ENCODE peak calls at places on chromosomes 2 and 18, in four cellular contexts. N is K562, O is heart right ventricle, V is thoracic aorta. B is an unnamed sample.
A peak's percentile ranks its signal among the peaks of the same experiment; 100 is the strongest.

GRCh38 chr18:21735452-21736015 is 5.1 kb upstream of the MIB1 start:
- DNase-seq in N (peak; percentile 58), O (no peak), V (no peak), B (no peak)

GRCh38 chr2:223944166-223944703 is 900 bp downstream of the WDFY1 start:
- DNase-seq in N (peak; percentile 44), O (peak; percentile 49), V (no peak), B (peak; percentile 30)

GRCh38 chr2:27316655-27317412 is 6.1 kb downstream of the MPV17 start:
- DNase-seq in N (no peak), V (no peak), O (peak; percentile 55), B (no peak)

GRCh38 chr18:9950289-9951016 is 36.6 kb downstream of the VAPA start:
- DNase-seq in N (no peak), O (no peak), V (no peak), B (no peak)

GRCh38 chr2:38076710-38077430 is 919 bp upstream of the CYP1B1 start:
- DNase-seq in V (no peak), O (peak; percentile 79), N (peak; percentile 20), B (peak; percentile 90)

GRCh38 chr18:12376034-12376717 is 851 bp downstream of the AFG3L2 start:
- DNase-seq in N (no peak), O (peak; percentile 44), V (no peak), B (peak; percentile 54)

GRCh38 chr2:149744845-149745244 is 157.3 kb upstream of the MMADHC start:
- DNase-seq in O (no peak), V (no peak), N (no peak), B (no peak)

GRCh38 chr2:127423880-127424279 is 5.7 kb downstream of the PROC start:
- DNase-seq in V (no peak), N (no peak), O (no peak), B (no peak)

GRCh38 chr2:8999802-9000201 is 3.7 kb downstream of the MBOAT2 start:
- DNase-seq in V (no peak), O (no peak), N (no peak), B (no peak)

GRCh38 chr2:111523009-111523408 is 361.0 kb downstream of the ANAPC1 start:
- DNase-seq in V (no peak), N (peak; percentile 12), O (peak; percentile 54), B (no peak)

GRCh38 chr18:62200121-62200914 is 13.3 kb downstream of the RELCH start:
- DNase-seq in V (no peak), O (no peak), N (no peak), B (no peak)

GRCh38 chr2:91442246-91442905 is 2750.9 kb downstream of the RPIA start:
- DNase-seq in V (no peak), O (peak; percentile 22), N (peak; percentile 18), B (no peak)

GRCh38 chr2:240788482-240788881 is 31.5 kb downstream of the KIF1A start:
- DNase-seq in N (no peak), V (no peak), O (peak; percentile 3), B (no peak)

GRCh38 chr18:11871501-11871900 is 20.3 kb downstream of the CHMP1B start:
- DNase-seq in O (no peak), V (no peak), N (no peak), B (peak; percentile 50)

GRCh38 chr2:167462379-167462778 is 574.1 kb downstream of the XIRP2 start:
- DNase-seq in O (no peak), N (no peak), V (no peak), B (no peak)

GRCh38 chr2:175815537-175815936 is 186.5 kb downstream of the LNPK start:
- DNase-seq in O (no peak), N (no peak), V (no peak), B (no peak)

GRCh38 chr18:56286775-56287174 is 351.6 kb downstream of the TXNL1 start:
- DNase-seq in N (no peak), V (no peak), O (no peak), B (no peak)

GRCh38 chr2:63301481-63301880 is 250.9 kb downstream of the OTX1 start:
- DNase-seq in O (no peak), V (no peak), N (no peak), B (peak; percentile 5)

GRCh38 chr2:119724656-119725485 is 34.9 kb upstream of the PTPN4 start:
- DNase-seq in V (no peak), N (no peak), O (no peak), B (no peak)

GRCh38 chr2:23502096-23502495 is 117.1 kb downstream of the KLHL29 start:
- DNase-seq in V (no peak), O (no peak), N (no peak), B (no peak)

GRCh38 chr2:31383471-31384153 is 30.9 kb downstream of the XDH start:
- DNase-seq in O (no peak), V (no peak), N (no peak), B (no peak)

GRCh38 chr2:86298411-86299390 is 38.7 kb downstream of the REEP1 start:
- DNase-seq in V (no peak), O (no peak), N (no peak), B (no peak)

GRCh38 chr2:88125924-88126771 is 1.7 kb downstream of the FABP1 start:
- DNase-seq in N (no peak), V (no peak), O (no peak), B (no peak)

GRCh38 chr2:224650815-224651439 is 65.2 kb downstream of the CCDC195 start:
- DNase-seq in V (no peak), O (no peak), N (peak; percentile 29), B (peak; percentile 61)

GRCh38 chr2:199850718-199851498 is at the start of gene FTCDNL1:
- DNase-seq in V (no peak), O (peak; percentile 62), N (peak; percentile 59), B (peak; percentile 82)

GRCh38 chr2:83365476-83365875 is 1093.6 kb downstream of the SUCLG1 start:
- DNase-seq in N (no peak), O (no peak), V (no peak), B (no peak)

GRCh38 chr2:164842624-164842966 is 972 bp upstream of the COBLL1 start:
- DNase-seq in O (no peak), N (no peak), V (no peak), B (no peak)

GRCh38 chr2:164840458-164840929 is 1.1 kb downstream of the COBLL1 start:
- DNase-seq in N (no peak), V (peak; percentile 11), O (peak; percentile 45), B (no peak)

GRCh38 chr2:164839914-164840457 is 1.6 kb downstream of the COBLL1 start:
- DNase-seq in V (no peak), N (no peak), O (no peak), B (no peak)

GRCh38 chr2:164841719-164842623 is at the start of gene COBLL1:
- DNase-seq in N (peak; percentile 41), V (peak; percentile 9), O (peak; percentile 78), B (peak; percentile 37)

GRCh38 chr2:164840930-164841718 is 499 bp downstream of the COBLL1 start:
- DNase-seq in O (peak; percentile 83), V (peak; percentile 12), N (peak; percentile 25), B (peak; percentile 39)
- TF ChIP-seq CTCF in O (peak; percentile 53), V (no peak), N (peak; percentile 32), B (no peak)

GRCh38 chr2:217756375-217757107 is 246.3 kb downstream of the TNS1 start:
- DNase-seq in O (peak; percentile 78), V (no peak), N (peak; percentile 73), B (peak; percentile 60)
- H3K4me3 ChIP-seq in O (peak overlapping the region; percentile 27), V (no peak overlapping the region), N (no peak overlapping the region), B (peak overlapping the region; percentile 8)

DNA sequence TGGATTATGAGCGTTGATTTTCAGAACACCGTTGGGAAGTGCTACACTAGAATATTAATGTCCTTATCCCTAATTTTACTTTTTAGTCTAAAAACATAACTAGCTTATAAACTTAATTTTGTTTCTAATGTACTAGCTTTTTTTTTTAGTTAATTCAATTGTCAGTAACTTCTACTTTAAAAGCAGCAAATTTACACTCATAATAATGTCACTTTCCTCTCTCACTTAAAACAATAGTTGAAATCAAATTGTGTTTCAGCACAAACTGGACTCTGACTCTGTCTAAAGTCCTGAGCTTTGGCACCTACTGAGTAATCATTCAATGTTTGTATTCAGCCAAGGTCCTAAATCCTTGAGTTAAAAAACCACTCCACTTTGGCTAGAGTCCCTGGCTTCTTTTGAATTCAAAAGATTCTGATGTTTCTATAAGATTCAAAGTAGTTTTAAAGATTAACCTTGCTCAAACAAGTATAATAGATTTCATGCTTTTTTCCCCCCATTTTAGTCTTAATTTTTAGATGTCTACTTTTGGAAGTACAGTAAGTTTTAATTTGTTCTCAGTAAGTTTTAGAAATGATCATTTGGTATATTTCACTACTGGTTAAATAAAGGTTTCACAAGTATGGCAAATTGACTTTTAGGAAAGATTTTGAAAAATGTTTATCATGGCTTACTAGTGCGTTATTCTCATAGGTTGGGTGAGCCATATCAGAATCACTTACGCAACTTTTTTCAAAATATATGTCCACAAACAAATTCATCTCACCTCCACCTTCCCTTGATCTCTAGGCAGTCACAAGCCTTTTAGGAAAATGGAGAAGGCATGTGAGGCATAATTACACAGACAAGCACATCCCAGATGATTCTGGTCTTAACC is 23.4 kb downstream of the CCNYL1 start:
- DNase-seq in N (no peak), V (no peak), O (no peak), B (no peak)
- TF ChIP-seq CTCF in N (no peak), V (no peak), O (no peak), B (no peak)

DNA sequence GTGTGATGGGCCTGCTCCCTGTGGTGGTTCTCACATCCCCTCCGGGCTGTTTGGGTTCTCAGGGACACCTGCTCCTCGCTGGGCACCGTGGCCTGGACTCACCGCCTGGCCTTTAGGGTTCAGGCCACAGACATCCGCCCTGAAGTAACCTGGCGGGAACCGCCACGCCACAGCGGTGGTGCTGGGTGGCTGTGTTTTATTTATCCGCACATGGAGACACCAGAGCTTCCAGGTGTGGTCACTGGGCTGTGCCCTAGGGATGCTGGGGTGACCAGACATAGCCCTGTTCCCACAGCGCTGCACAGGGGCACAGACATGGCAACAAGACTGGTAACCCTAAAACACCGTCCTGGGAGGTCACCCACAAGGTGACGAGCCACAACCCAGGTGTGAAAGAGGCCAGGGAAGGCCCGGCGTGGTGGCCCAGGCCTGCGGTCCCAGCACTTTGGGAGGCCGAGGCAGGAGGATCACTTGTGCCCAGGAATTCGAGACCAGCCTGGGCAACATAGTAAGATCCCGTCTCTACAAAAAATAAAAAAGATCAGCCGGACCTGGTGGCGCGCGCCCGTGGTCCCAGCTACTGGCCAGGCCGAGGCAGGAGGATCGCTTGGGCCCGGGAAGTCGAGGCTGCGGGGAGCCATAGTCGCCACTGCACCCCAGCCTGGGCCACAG is 649 bp upstream of the HSBP1L1 start:
- DNase-seq in V (no peak), N (no peak), O (no peak), B (no peak)
- H3K4me3 ChIP-seq in V (peak overlapping the region; percentile 88), N (no peak overlapping the region), O (peak overlapping the region; percentile 73), B (peak overlapping the region; percentile 57)

GRCh38 chr2:24617431-24617830 is 126.4 kb downstream of the NCOA1 start:
- DNase-seq in O (no peak), N (no peak), V (no peak), B (no peak)

GRCh38 chr2:24611626-24612025 is 120.6 kb downstream of the NCOA1 start:
- DNase-seq in N (no peak), O (no peak), V (no peak), B (no peak)

GRCh38 chr2:24616606-24617005 is 125.6 kb downstream of the NCOA1 start:
- DNase-seq in N (no peak), O (no peak), V (no peak), B (no peak)

GRCh38 chr2:24613154-24613814 is 122.2 kb downstream of the NCOA1 start:
- DNase-seq in O (no peak), N (no peak), V (no peak), B (peak; percentile 77)
- TF ChIP-seq CTCF in O (peak; percentile 10), N (peak; percentile 53), V (no peak), B (peak; percentile 56)

GRCh38 chr2:101149241-101150192 is 1.7 kb downstream of the TBC1D8 start:
- DNase-seq in O (no peak), V (no peak), N (no peak), B (no peak)
- H3K4me3 ChIP-seq in O (peak overlapping the region; percentile 78), V (peak overlapping the region; percentile 93), N (no peak overlapping the region), B (peak overlapping the region; percentile 76)

GRCh38 chr18:68679531-68679930 is 35.4 kb downstream of the TMX3 start:
- DNase-seq in O (no peak), V (no peak), N (no peak), B (no peak)

GRCh38 chr18:68676913-68677312 is 38.0 kb downstream of the TMX3 start:
- DNase-seq in O (no peak), V (no peak), N (no peak), B (peak; percentile 33)
- TF ChIP-seq CTCF in O (peak; percentile 11), V (no peak), N (no peak), B (no peak)